ENCODE peak calls at places on chromosomes 6 and 20, in six cellular contexts. A is GM12878, O is GM12891, D is HepG2, P is K562, C is H1. L is an unnamed sample.

GRCh38 chr6:15763827-15764226 is 101.0 kb upstream of the DTNBP1 start:
- DNase-seq in O (no peak), A (no peak), D (peak), P (no peak), C (no peak), L (no peak)

GRCh38 chr6:141326426-141326825 is 806.3 kb upstream of the GJE1 start:
- DNase-seq in D (peak), C (no peak), A (no peak), P (peak), O (no peak), L (no peak)

GRCh38 chr6:77383026-77383425 is 80.3 kb downstream of the HTR1B start:
- DNase-seq in A (no peak), P (no peak), O (no peak), D (no peak), C (no peak), L (no peak)

GRCh38 chr20:40965671-40966070 is 63.0 kb upstream of the TOP1 start:
- DNase-seq in C (no peak), O (no peak), A (no peak), D (no peak), P (no peak), L (no peak)

GRCh38 chr20:4772132-4772531 is 50.4 kb downstream of the PRND start:
- DNase-seq in C (no peak), D (no peak), A (no peak), P (no peak), O (no peak), L (no peak)

GRCh38 chr6:142395768-142396231 is 94.0 kb downstream of the ADGRG6 start:
- DNase-seq in C (no peak), P (no peak), A (peak), D (no peak), O (no peak), L (no peak)

GRCh38 chr6:116229287-116229913 is 24.5 kb downstream of the TSPYL4 start:
- DNase-seq in O (no peak), P (peak), A (no peak), C (peak), D (no peak), L (no peak)

GRCh38 chr20:51388227-51388626 is 154.3 kb downstream of the NFATC2 start:
- DNase-seq in C (no peak), P (no peak), A (no peak), O (no peak), D (no peak), L (no peak)

GRCh38 chr6:36383608-36384007 is 3.9 kb downstream of the ETV7 start:
- DNase-seq in O (no peak), A (no peak), P (no peak), D (no peak), C (no peak), L (no peak)

GRCh38 chr20:32466739-32467505 is 108.8 kb downstream of the ASXL1 start:
- DNase-seq in P (no peak), C (no peak), O (no peak), A (no peak), D (no peak), L (no peak)

GRCh38 chr6:32627831-32628230 is 9.4 kb upstream of the HLA-DQA1 start:
- DNase-seq in O (no peak), P (no peak), D (no peak), C (no peak), A (peak), L (no peak)

GRCh38 chr20:10798811-10799210 is 125.0 kb upstream of the JAG1 start:
- DNase-seq in C (no peak), D (no peak), O (no peak), A (no peak), P (no peak), L (no peak)

GRCh38 chr6:167296293-167296690 is 5.2 kb downstream of the UNC93A start:
- DNase-seq in A (no peak), C (no peak), O (no peak), D (no peak), P (no peak), L (no peak)

GRCh38 chr20:45919536-45919933 is 7.6 kb upstream of the PLTP start:
- DNase-seq in A (no peak), P (no peak), O (no peak), D (no peak), C (no peak), L (no peak)

GRCh38 chr6:37314803-37315515 is 38.8 kb upstream of the RNF8 start:
- DNase-seq in P (peak), C (peak), O (no peak), D (peak), A (no peak), L (no peak)

GRCh38 chr6:22880686-22881433 is 311.5 kb downstream of the HDGFL1 start:
- DNase-seq in D (peak), O (no peak), C (no peak), P (no peak), A (no peak), L (no peak)
- TF ChIP-seq POLR2AphosphoS5 in D (no peak), O (no peak), C (no peak), P (no peak), A (no peak), L (no peak)

DNA sequence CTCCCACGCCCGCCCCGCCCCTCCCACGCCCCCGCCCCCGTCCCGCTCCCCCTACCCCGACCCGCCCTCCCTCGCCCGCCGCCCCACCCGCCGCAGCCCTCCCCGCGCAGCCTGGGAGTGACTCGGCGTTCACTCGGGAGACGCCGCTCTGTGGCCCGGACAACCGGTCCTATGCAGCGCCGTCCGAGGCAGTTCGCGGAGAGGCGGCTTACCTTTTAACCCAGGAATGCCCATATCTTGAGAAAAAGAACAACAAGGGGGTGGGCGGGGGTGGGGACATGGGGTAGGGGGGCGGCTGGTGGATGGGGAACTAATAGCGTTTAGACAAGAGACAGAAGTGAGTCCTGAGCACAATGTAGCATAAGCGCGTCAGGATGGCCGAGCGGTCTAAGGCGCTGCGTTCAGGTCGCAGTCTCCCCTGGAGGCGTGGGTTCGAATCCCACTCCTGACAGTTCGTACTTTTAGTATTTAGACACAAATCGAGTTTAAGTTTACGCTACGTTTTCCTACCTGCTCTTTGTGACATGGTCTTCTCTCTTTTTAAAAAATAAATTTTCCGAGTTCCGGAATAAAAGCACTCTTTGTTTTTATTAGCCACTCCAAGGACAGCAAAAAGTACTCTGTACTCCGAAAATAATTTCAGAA is 17.2 kb upstream of the HMGN4 start:
- DNase-seq in P (peak), A (no peak), D (peak), C (no peak), O (peak), L (peak)
- TF ChIP-seq POLR2A in P (no peak), A (peak), D (peak), C (peak), O (no peak), L (no peak)

DNA sequence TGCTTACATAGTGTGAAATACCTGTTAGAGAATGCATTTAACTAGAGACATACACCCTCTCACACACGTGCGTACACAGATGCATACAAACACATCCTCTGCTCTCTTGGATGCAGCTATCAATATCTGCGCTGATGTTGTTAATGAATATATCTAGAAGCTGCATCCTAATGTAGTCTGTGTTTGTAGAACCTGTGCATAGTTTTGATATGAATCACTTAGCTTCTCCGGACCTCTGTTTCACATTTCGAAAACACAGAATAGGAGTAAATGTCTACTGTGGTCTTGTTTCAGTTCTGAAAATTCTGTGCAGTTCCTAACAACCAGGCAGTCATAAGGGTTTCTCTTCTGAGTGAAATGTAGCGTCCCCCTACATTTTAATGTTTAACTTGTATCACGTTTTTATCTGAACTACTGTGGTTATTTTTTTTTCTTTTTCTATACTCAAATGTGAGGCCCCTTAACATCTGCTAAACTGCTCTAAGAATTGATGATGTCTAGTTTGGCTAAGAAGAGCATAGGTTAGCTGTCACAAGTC is 254.6 kb downstream of the TMEM242 start:
- DNase-seq in D (no peak), A (peak), C (no peak), P (no peak), O (peak), L (no peak)
- TF ChIP-seq TAF1 in D (no peak), A (no peak), C (no peak), P (no peak), O (no peak), L (no peak)

DNA sequence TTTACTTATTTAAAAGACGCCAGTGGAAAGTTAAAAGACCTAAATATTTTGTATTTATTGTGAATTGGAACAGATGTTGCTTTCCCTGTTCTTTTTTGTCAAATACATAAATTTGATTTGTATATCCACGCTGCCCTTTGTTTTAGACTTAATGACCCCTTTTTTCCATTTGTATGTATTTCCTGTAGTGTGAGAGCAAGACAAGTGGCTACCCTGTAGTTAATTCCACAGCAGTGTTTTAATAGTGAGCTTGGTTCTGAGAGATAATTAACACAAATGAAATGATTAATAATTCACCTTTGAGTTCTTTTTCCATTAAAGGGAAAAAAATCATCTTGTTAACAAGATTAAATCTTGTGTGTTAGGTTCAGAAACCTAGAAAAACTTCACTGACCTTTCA is 16.6 kb downstream of the SH3BGRL2 start:
- DNase-seq in D (no peak), P (no peak), C (no peak), O (no peak), A (no peak), L (no peak)
- TF ChIP-seq POLR2AphosphoS5 in D (no peak), P (no peak), C (no peak), O (no peak), A (no peak), L (no peak)

L was measured in GM12892.